ENCODE peak calls at places on chromosomes 5 and 9, in four cellular contexts. B is foreskin fibroblast; R is tibial nerve; X is activated CD4-positive, alpha-beta T cell treated with anti-CD3 and anti-CD28 coated beads, Interleukin-2, amount 10 ng/mL, durations not matched to agents 7 days and 5 days. F is an unnamed sample.

GRCh38 chr5:170963521-170963920 is 101.7 kb downstream of the RANBP17 start:
- DNase-seq in X (no peak), B (no peak), R (no peak), F (no peak)

GRCh38 chr5:108560581-108560980 is 178.7 kb upstream of the FBXL17 start:
- DNase-seq in B (peak), X (no peak), R (peak), F (peak)

GRCh38 chr5:5416733-5417132 is 5.7 kb upstream of the ICE1 start:
- DNase-seq in B (no peak), R (no peak), X (no peak), F (no peak)

GRCh38 chr5:137487600-137487999 is 11.5 kb downstream of the SPOCK1 start:
- DNase-seq in B (peak), X (no peak), R (peak), F (peak)

GRCh38 chr5:68037541-68037940 is 178.0 kb upstream of the PIK3R1 start:
- DNase-seq in X (no peak), R (no peak), B (peak), F (no peak)

GRCh38 chr5:31983851-31984250 is 190.3 kb downstream of the GOLPH3 start:
- DNase-seq in B (no peak), X (no peak), R (no peak), F (peak)

GRCh38 chr5:15587941-15588340 is 88.0 kb downstream of the FBXL7 start:
- DNase-seq in R (no peak), X (no peak), B (no peak), F (peak)

GRCh38 chr9:77819672-77820071 is 171.6 kb upstream of the GNA14 start:
- DNase-seq in R (no peak), X (no peak), B (no peak), F (no peak)

GRCh38 chr5:54985301-54986268 is at the start of gene ESM1:
- DNase-seq in B (peak), X (no peak), R (no peak), F (peak)

GRCh38 chr9:99431103-99431502 is 209.0 kb downstream of the SEC61B start:
- DNase-seq in X (no peak), B (peak), R (no peak), F (no peak)

GRCh38 chr5:113230711-113231652 is 203.8 kb downstream of the TSSK1B start:
- DNase-seq in X (no peak), B (no peak), R (no peak), F (no peak)

GRCh38 chr5:39423331-39423751 is 1.4 kb downstream of the DAB2 start:
- DNase-seq in X (no peak), R (no peak), B (no peak), F (no peak)

GRCh38 chr9:91119147-91119546 is 242.6 kb downstream of the AUH start:
- DNase-seq in B (peak), X (no peak), R (no peak), F (peak)

GRCh38 chr9:33778700-33779351 is 16.5 kb upstream of the PRSS3 start:
- DNase-seq in R (peak), B (no peak), X (peak), F (no peak)

GRCh38 chr9:29208670-29209069 is 1635.4 kb upstream of the C9orf72 start:
- DNase-seq in X (no peak), R (no peak), B (no peak), F (no peak)

GRCh38 chr5:17343675-17344074 is 126.2 kb downstream of the BASP1 start:
- DNase-seq in B (peak), X (no peak), R (no peak), F (peak)

GRCh38 chr5:142862585-142862984 is 92.4 kb downstream of the ARHGAP26 start:
- DNase-seq in R (no peak), X (no peak), B (no peak), F (no peak)

GRCh38 chr9:27078685-27079084 is 30.3 kb upstream of the TEK start:
- DNase-seq in B (no peak), R (no peak), X (no peak), F (no peak)

GRCh38 chr5:66415208-66415607 is 181.0 kb upstream of the MAST4 start:
- DNase-seq in R (no peak), X (no peak), B (no peak), F (no peak)

GRCh38 chr5:113075019-113075418 is 98.4 kb downstream of the DCP2 start:
- DNase-seq in B (no peak), R (no peak), X (no peak), F (no peak)

GRCh38 chr5:124554746-124555145 is 191.7 kb downstream of the ZNF608 start:
- DNase-seq in X (no peak), B (no peak), R (no peak), F (no peak)

GRCh38 chr5:160507181-160507811 is 85.6 kb downstream of the PTTG1 start:
- DNase-seq in R (no peak), B (peak), X (no peak), F (no peak)

GRCh38 chr5:133079048-133079447 is 27.2 kb downstream of the HSPA4 start:
- DNase-seq in R (no peak), X (no peak), B (no peak), F (no peak)

GRCh38 chr5:57417981-57418380 is 64.6 kb downstream of the ACTBL2 start:
- DNase-seq in R (no peak), B (no peak), X (no peak), F (no peak)

F was measured in GM04503.